ENCODE peak calls at places on chromosomes 7 and 10, in five cellular contexts. Q, O, F, X and R are unnamed samples.

GRCh38 chr7:1646957-1647891 is 22.9 kb upstream of the ELFN1 start:
- DNase-seq in F (no peak), X (peak), Q (no peak), O (no peak), R (no peak)

GRCh38 chr10:124605001-124605370 is 139.2 kb downstream of the FAM53B start:
- DNase-seq in Q (no peak), O (no peak), X (no peak), F (no peak), R (no peak)

GRCh38 chr10:86206216-86206615 is 160.4 kb downstream of the GRID1 start:
- DNase-seq in O (no peak), F (no peak), X (no peak), Q (no peak), R (no peak)

GRCh38 chr7:18087031-18087686 is 59.5 kb upstream of the PRPS1L1 start:
- DNase-seq in X (peak), O (no peak), F (no peak), Q (peak), R (no peak)

GRCh38 chr7:15687645-15688025 is 1.2 kb upstream of the MEOX2 start:
- DNase-seq in O (no peak), F (no peak), Q (peak), X (no peak), R (no peak)

GRCh38 chr10:114653926-114654325 is 4.1 kb downstream of the ABLIM1 start:
- DNase-seq in O (no peak), F (no peak), X (peak), Q (no peak), R (no peak)

GRCh38 chr7:30276203-30276900 is 8.0 kb upstream of the ZNRF2 start:
- DNase-seq in X (peak), O (peak), F (peak), Q (peak), R (no peak)

GRCh38 chr7:119197872-119198527 is 973.5 kb downstream of the ANKRD7 start:
- DNase-seq in F (no peak), O (peak), X (peak), Q (peak), R (peak)

GRCh38 chr7:80259-81236 is 111.8 kb upstream of the FAM20C start:
- DNase-seq in O (no peak), X (no peak), F (no peak), Q (no peak), R (peak)

GRCh38 chr10:100006241-100006886 is 3.4 kb downstream of the DNMBP start:
- DNase-seq in O (peak), F (no peak), Q (no peak), X (peak), R (no peak)

GRCh38 chr7:112505495-112505894 is 24.7 kb downstream of the LSMEM1 start:
- DNase-seq in O (peak), X (no peak), Q (no peak), F (no peak), R (no peak)

GRCh38 chr10:6973904-6974303 is 393.8 kb upstream of the PRKCQ start:
- DNase-seq in O (no peak), F (peak), Q (no peak), X (no peak), R (no peak)

GRCh38 chr7:71507665-71508064 is 375.7 kb downstream of the GALNT17 start:
- DNase-seq in Q (no peak), O (no peak), F (no peak), X (no peak), R (no peak)

GRCh38 chr10:80407836-80408197 is 534 bp upstream of the PRXL2A start:
- DNase-seq in F (no peak), O (no peak), X (no peak), Q (peak), R (peak)

GRCh38 chr7:155738652-155739537 is 73.4 kb downstream of the SHH start:
- DNase-seq in O (peak), Q (peak), F (peak), X (peak), R (peak)

GRCh38 chr10:99528256-99528866 is 4.4 kb upstream of the NKX2-3 start:
- DNase-seq in X (no peak), O (no peak), Q (no peak), F (no peak), R (no peak)

GRCh38 chr7:141739250-141739649 is 1.1 kb downstream of the SSBP1 start:
- DNase-seq in X (no peak), O (no peak), F (no peak), Q (no peak), R (no peak)

GRCh38 chr10:124647421-124648130 is 96.6 kb downstream of the FAM53B start:
- DNase-seq in F (peak), Q (peak), O (peak), X (peak), R (peak)

GRCh38 chr10:122349758-122350355 is 24.7 kb upstream of the PLEKHA1 start:
- DNase-seq in Q (no peak), F (no peak), O (no peak), X (no peak), R (no peak)

GRCh38 chr10:77770081-77770867 is 132.7 kb upstream of the KCNMA1 start:
- DNase-seq in O (no peak), Q (no peak), X (no peak), F (no peak), R (no peak)

GRCh38 chr10:93815304-93816091 is 57.8 kb downstream of the LGI1 start:
- DNase-seq in X (no peak), O (no peak), Q (no peak), F (no peak), R (no peak)

GRCh38 chr7:112023282-112023681 is 182.9 kb downstream of the DOCK4 start:
- DNase-seq in O (no peak), X (no peak), Q (no peak), F (no peak), R (no peak)